ENCODE peak calls at places on chromosome 2, in five cellular contexts. V is amniotic stem cell, C is KBM-7, P is astrocyte, L is GM03348. U is an unnamed sample.

GRCh38 chr2:186544255-186544675 is 45.6 kb upstream of the ITGAV start:
- DNase-seq in V (peak), C (no peak), P (peak), L (peak), U (no peak)

GRCh38 chr2:208653383-208653782 is 246.8 kb downstream of the PTH2R start:
- DNase-seq in V (no peak), C (no peak), P (no peak), L (no peak), U (no peak)

GRCh38 chr2:1661891-1662605 is 82.3 kb downstream of the PXDN start:
- DNase-seq in V (no peak), C (no peak), P (no peak), L (no peak), U (no peak)

GRCh38 chr2:44333994-44334393 is 27.3 kb downstream of the PREPL start:
- DNase-seq in V (no peak), C (no peak), P (no peak), L (no peak), U (no peak)

GRCh38 chr2:42786561-42787345 is 5.6 kb downstream of the HAAO start:
- DNase-seq in V (no peak), C (no peak), P (no peak), L (no peak), U (no peak)

GRCh38 chr2:45012733-45013132 is 3.5 kb upstream of the SIX2 start:
- DNase-seq in V (no peak), C (no peak), P (no peak), L (no peak), U (no peak)

GRCh38 chr2:182618672-182619079 is 97.4 kb upstream of the DNAJC10 start:
- DNase-seq in V (no peak), C (no peak), P (peak), L (no peak), U (no peak)

GRCh38 chr2:24512404-24512803 is 21.4 kb downstream of the NCOA1 start:
- DNase-seq in V (no peak), C (no peak), P (peak), L (no peak), U (no peak)

GRCh38 chr2:181861379-181861778 is 30.2 kb upstream of the ITPRID2 start:
- DNase-seq in V (no peak), C (no peak), P (no peak), L (no peak), U (no peak)

GRCh38 chr2:102686479-102687439 is 67.4 kb downstream of the SLC9A2 start:
- DNase-seq in V (no peak), C (peak), P (no peak), L (no peak), U (no peak)

GRCh38 chr2:55999790-56000189 is 76.2 kb upstream of the EFEMP1 start:
- DNase-seq in V (no peak), C (no peak), P (no peak), L (no peak), U (peak)

GRCh38 chr2:61712060-61712459 is 141.8 kb downstream of the FAM161A start:
- DNase-seq in V (no peak), C (no peak), P (no peak), L (no peak), U (no peak)

GRCh38 chr2:175619179-175619578 is 382.9 kb downstream of the LNPK start:
- DNase-seq in V (no peak), C (no peak), P (no peak), L (no peak), U (no peak)

GRCh38 chr2:70371753-70372152 is 69.9 kb upstream of the FAM136A start:
- DNase-seq in V (no peak), C (no peak), P (peak), L (peak), U (peak)

GRCh38 chr2:149661844-149662243 is 74.3 kb upstream of the MMADHC start:
- DNase-seq in V (peak), C (no peak), P (peak), L (no peak), U (peak)

GRCh38 chr2:101205521-101205998 is 47.1 kb upstream of the CNOT11 start:
- DNase-seq in V (peak), C (peak), P (peak), L (peak), U (peak)

GRCh38 chr2:112794131-112794733 is 9.9 kb upstream of the IL1A start:
- DNase-seq in V (no peak), C (peak), P (peak), L (peak), U (peak)

GRCh38 chr2:52144588-52144987 is 1112.7 kb upstream of the NRXN1 start:
- DNase-seq in V (no peak), C (no peak), P (no peak), L (no peak), U (no peak)

GRCh38 chr2:109624339-109624738 is 10.2 kb downstream of the SOWAHC start:
- DNase-seq in V (no peak), C (no peak), P (no peak), L (no peak), U (no peak)

U was measured in stromal cell of bone marrow.